ENCODE peak calls at places on chromosome 12, in ten cellular contexts. U is HepG2, K is SK-N-MC, O is neural progenitor cell, B is GM12878, M is colonic mucosa, T is HCT116, Q is neuronal stem cell, X is kidney, F is SK-N-SH. H is an unnamed sample.

GRCh38 chr12:6367065-6367968 is 8.0 kb downstream of the SCNN1A start:
- DNase-seq in U (peak; percentile 56), B (peak; percentile 39), M (peak; percentile 41), K (peak; percentile 14), T (no peak), Q (no peak), O (no peak), X (peak; percentile 31), F (peak; percentile 55), H (no peak)

GRCh38 chr12:7439579-7440505 is 4.1 kb downstream of the CD163L1 start:
- DNase-seq in T (no peak), M (peak; percentile 57), X (peak; percentile 71), F (peak; percentile 70), K (no peak), Q (peak; percentile 48), U (no peak), B (no peak), O (peak; percentile 79), H (peak; percentile 96)

GRCh38 chr12:44875417-44875953 is 630 bp downstream of the NELL2 start:
- DNase-seq in O (peak; percentile 62), U (no peak), F (peak; percentile 55), K (no peak), X (no peak), Q (peak; percentile 35), M (no peak), T (no peak), B (no peak), H (peak; percentile 85)

GRCh38 chr12:91562476-91562875 is 379.9 kb upstream of the DCN start:
- DNase-seq in Q (no peak), M (no peak), F (no peak), O (no peak), U (no peak), K (no peak), B (no peak), T (no peak), X (no peak), H (no peak)

GRCh38 chr12:57759360-57759980 is 4.6 kb downstream of the MARCHF9 start:
- DNase-seq in O (no peak), Q (no peak), K (no peak), F (peak; percentile 66), U (peak; percentile 53), T (no peak), X (peak; percentile 24), B (no peak), M (no peak), H (peak; percentile 73)

GRCh38 chr12:51156366-51156765 is 16.6 kb downstream of the TFCP2 start:
- DNase-seq in M (no peak), F (no peak), K (no peak), T (no peak), O (no peak), X (no peak), U (no peak), Q (no peak), B (no peak), H (no peak)

GRCh38 chr12:27347779-27348178 is 15.1 kb downstream of the BMAL2 start:
- DNase-seq in K (no peak), F (no peak), B (no peak), O (no peak), X (no peak), M (no peak), T (no peak), U (no peak), Q (no peak), H (peak; percentile 85)

GRCh38 chr12:62328296-62328921 is 68.2 kb downstream of the USP15 start:
- DNase-seq in U (no peak), T (no peak), B (no peak), K (no peak), M (no peak), O (no peak), F (peak; percentile 1), Q (no peak), X (no peak), H (no peak)

GRCh38 chr12:774051-774614 is 21.8 kb downstream of the WNK1 start:
- DNase-seq in K (no peak), B (no peak), X (no peak), U (no peak), M (no peak), F (no peak), T (no peak), O (peak; percentile 53), Q (no peak), H (no peak)
- H3K27ac ChIP-seq in K (no peak overlapping the region), B (no peak overlapping the region), X (no peak overlapping the region), U (no peak overlapping the region), M (peak overlapping the region; percentile 10), F (peak overlapping the region; percentile 62), T (no peak overlapping the region), O (peak overlapping the region; percentile 82), Q (peak overlapping the region; percentile 23), H (peak overlapping the region; percentile 29)

DNA sequence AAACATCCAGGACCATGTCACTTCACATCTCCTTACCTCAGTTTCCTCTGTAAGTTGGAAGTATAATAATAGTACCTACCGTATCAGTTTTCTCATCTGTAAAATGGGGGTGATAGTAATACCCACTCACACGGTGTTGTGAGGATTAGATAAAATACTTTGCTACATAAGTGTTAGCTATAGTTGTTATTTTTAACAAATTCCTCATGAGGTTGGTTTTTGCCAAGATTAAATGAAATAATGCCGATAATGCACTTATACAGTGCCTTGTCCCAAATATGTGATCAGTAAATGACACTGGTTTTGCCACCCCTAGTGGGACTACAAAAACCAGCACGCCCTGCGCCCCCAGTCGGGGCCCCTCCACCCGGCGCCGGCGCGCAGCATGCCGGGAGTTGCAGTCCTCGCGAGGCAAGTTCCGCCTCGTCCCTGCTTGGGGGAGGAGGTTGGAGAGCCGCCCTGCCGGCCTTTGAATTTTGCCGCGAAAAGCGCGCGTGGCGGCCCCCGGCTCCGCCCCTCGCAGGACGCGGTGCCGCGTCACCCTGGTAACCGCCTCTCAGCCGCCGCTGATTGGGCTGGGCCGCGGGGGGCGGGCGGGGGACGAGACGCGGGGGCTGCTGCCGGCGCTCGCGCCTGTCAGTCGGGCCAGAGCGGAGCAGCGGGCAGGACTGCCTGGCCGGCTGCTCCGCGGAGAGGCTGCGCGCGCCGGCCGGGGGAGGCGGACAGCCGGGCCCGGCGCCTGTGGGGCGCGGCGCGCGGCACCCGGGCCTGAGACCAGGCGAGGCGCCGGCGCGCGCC is at the start of gene FAM222A:
- DNase-seq in O (peak; percentile 98), M (peak; percentile 97), F (peak; percentile 97), U (peak; percentile 94), X (peak; percentile 99), Q (peak; percentile 96), T (peak; percentile 93), K (peak; percentile 55), B (peak; percentile 60), H (peak; percentile 100)
- H3K9ac ChIP-seq in O (peak within 1 kb of the TSS; percentile 38), M (peak within 1 kb of the TSS; percentile 57), F (peak within 1 kb of the TSS; percentile 44), U (peak within 1 kb of the TSS; percentile 66), X (peak within 1 kb of the TSS; percentile 43), Q (peak within 1 kb of the TSS; percentile 94), T (peak within 1 kb of the TSS; percentile 64), K (no peak within 1 kb of the TSS), B (no peak within 1 kb of the TSS), H (peak within 1 kb of the TSS; percentile 67)

GRCh38 chr12:94872007-94872653 is 131.4 kb downstream of the NDUFA12 start:
- DNase-seq in Q (no peak), O (no peak), K (no peak), X (peak; percentile 70), F (no peak), U (no peak), B (no peak), T (no peak), M (no peak), H (no peak)

GRCh38 chr12:94874086-94874985 is 129.2 kb downstream of the NDUFA12 start:
- DNase-seq in X (no peak), T (no peak), B (no peak), Q (no peak), M (no peak), K (no peak), O (peak; percentile 18), F (peak; percentile 28), U (no peak), H (peak; percentile 55)

GRCh38 chr12:94874986-94875312 is 128.5 kb downstream of the NDUFA12 start:
- DNase-seq in X (no peak), F (no peak), Q (no peak), O (peak; percentile 16), U (no peak), K (no peak), B (no peak), T (no peak), M (no peak), H (no peak)

GRCh38 chr12:94873368-94874085 is 130.0 kb downstream of the NDUFA12 start:
- DNase-seq in U (no peak), K (no peak), M (peak; percentile 19), Q (peak; percentile 46), B (no peak), X (peak; percentile 80), T (no peak), O (peak; percentile 85), F (peak; percentile 89), H (peak; percentile 80)

DNA sequence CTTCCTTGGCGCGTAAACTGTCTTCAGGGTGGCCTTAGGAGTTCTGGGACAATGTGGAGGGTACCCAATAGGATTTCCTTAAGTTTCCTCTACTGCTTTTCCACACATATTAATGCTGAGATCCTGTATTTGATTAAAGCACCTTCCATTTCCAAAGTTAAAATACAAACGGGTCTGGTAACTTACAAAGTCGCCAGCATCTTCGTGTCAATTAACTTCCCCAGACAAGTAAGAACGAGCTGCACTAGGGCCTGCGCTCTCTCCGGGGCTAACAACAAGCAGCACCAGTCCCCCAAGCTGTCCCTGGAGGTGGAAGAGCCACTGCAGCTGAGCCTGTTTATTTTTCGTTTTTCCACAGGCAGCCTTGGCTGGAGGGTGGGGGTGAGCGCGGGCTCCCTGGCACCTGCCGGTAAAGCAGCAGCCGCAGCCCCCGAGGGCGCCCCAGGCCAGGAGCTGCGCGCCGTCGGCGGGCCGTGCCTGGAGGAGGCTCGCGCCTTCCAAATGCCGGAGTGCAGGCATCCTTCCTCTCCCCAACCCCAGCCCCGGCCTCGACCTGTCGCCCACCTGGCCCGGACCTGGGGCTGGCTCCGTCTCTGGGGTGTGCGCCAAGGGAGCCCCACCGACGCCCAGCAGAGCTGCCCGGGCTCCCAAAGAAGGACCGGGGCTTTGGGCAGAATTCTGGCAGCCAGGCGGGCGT is 130.7 kb downstream of the NDUFA12 start:
- DNase-seq in O (peak; percentile 44), M (no peak), B (no peak), U (no peak), F (peak; percentile 67), Q (no peak), K (no peak), T (no peak), X (peak; percentile 74), H (peak; percentile 80)
- H3K27ac ChIP-seq in O (no peak overlapping the region), M (no peak overlapping the region), B (peak overlapping the region; percentile 91), U (no peak overlapping the region), F (no peak overlapping the region), Q (no peak overlapping the region), K (no peak overlapping the region), T (peak overlapping the region; percentile 32), X (peak overlapping the region; percentile 40), H (no peak overlapping the region)

GRCh38 chr12:132071001-132071810 is 72.9 kb downstream of the DDX51 start:
- DNase-seq in O (no peak), X (no peak), T (no peak), Q (no peak), K (no peak), U (no peak), M (no peak), F (no peak), B (peak; percentile 75), H (no peak)

GRCh38 chr12:132070298-132070697 is 73.8 kb downstream of the DDX51 start:
- DNase-seq in B (no peak), X (no peak), F (no peak), K (no peak), M (no peak), O (no peak), T (no peak), U (no peak), Q (no peak), H (no peak)

GRCh38 chr12:132069336-132069985 is 74.7 kb downstream of the DDX51 start:
- DNase-seq in X (no peak), Q (no peak), K (no peak), T (no peak), F (no peak), U (no peak), B (no peak), M (no peak), O (no peak), H (no peak)

GRCh38 chr12:132074216-132074615 is 69.9 kb downstream of the DDX51 start:
- DNase-seq in K (no peak), X (no peak), U (no peak), Q (no peak), M (no peak), F (no peak), T (no peak), B (no peak), O (no peak), H (no peak)

GRCh38 chr12:132071837-132072384 is 72.2 kb downstream of the DDX51 start:
- DNase-seq in U (no peak), T (no peak), Q (no peak), K (no peak), M (no peak), X (no peak), B (no peak), O (no peak), F (no peak), H (no peak)
- H3K9ac ChIP-seq in U (no peak overlapping the region), T (no peak overlapping the region), Q (no peak overlapping the region), K (no peak overlapping the region), M (no peak overlapping the region), X (no peak overlapping the region), B (peak overlapping the region; percentile 49), O (no peak overlapping the region), F (no peak overlapping the region), H (no peak overlapping the region)